ENCODE peak calls at places on chromosome 4, in seven cellular contexts. I, N, Z, K, Y, J and S are unnamed samples.

GRCh38 chr4:119750771-119751170 is 122.2 kb upstream of the PDE5A start:
- DNase-seq in I (no peak), N (peak), Z (no peak), K (no peak), Y (no peak), J (no peak), S (no peak)

GRCh38 chr4:73450398-73451004 is 14.5 kb downstream of the AFP start:
- DNase-seq in I (no peak), N (peak), Z (peak), K (peak), Y (peak), J (peak), S (no peak)

GRCh38 chr4:129138762-129139496 is 43.0 kb downstream of the C4orf33 start:
- DNase-seq in I (no peak), N (no peak), Z (no peak), K (peak), Y (peak), J (peak), S (no peak)

GRCh38 chr4:82648356-82648755 is 86.6 kb upstream of the TMEM150C start:
- DNase-seq in I (no peak), N (no peak), Z (no peak), K (no peak), Y (no peak), J (no peak), S (no peak)

GRCh38 chr4:77833158-77833724 is 14.1 kb upstream of the CNOT6L start:
- DNase-seq in I (no peak), N (no peak), Z (no peak), K (no peak), Y (no peak), J (no peak), S (no peak)

GRCh38 chr4:33724685-33725084 is 2519.6 kb downstream of the ARAP2 start:
- DNase-seq in I (no peak), N (no peak), Z (no peak), K (no peak), Y (no peak), J (no peak), S (no peak)

GRCh38 chr4:25807101-25807728 is 55.6 kb downstream of the SEL1L3 start:
- DNase-seq in I (no peak), N (no peak), Z (no peak), K (no peak), Y (no peak), J (no peak), S (no peak)

GRCh38 chr4:39541987-39542632 is 14.9 kb upstream of the UGDH start:
- DNase-seq in I (no peak), N (no peak), Z (no peak), K (no peak), Y (no peak), J (no peak), S (no peak)

GRCh38 chr4:10069065-10069626 is 47.5 kb downstream of the WDR1 start:
- DNase-seq in I (peak), N (no peak), Z (no peak), K (no peak), Y (no peak), J (no peak), S (no peak)